ENCODE peak calls at places on chromosomes 13 and 19, in five cellular contexts. S is breast epithelium; V is AG04450; R is CD4-positive, CD25-positive, alpha-beta regulatory T cell; C is fibroblast of mammary gland. X is an unnamed sample.

GRCh38 chr19:30367001-30367400 is 5.2 kb upstream of the ZNF536 start:
- DNase-seq in V (no peak), S (no peak), C (no peak), R (no peak), X (no peak)

GRCh38 chr19:52637718-52638585 is at the start of gene ZNF83:
- DNase-seq in V (peak), S (peak), R (peak), C (peak), X (peak)

GRCh38 chr19:8452446-8453123 is 7.8 kb downstream of the HNRNPM start:
- DNase-seq in V (no peak), S (no peak), R (no peak), C (no peak), X (no peak)

GRCh38 chr13:65787087-65787486 is 1443.0 kb downstream of the PCDH9 start:
- DNase-seq in C (peak), S (no peak), R (no peak), V (no peak), X (no peak)

GRCh38 chr13:48437381-48437780 is 24.5 kb upstream of the LPAR6 start:
- DNase-seq in V (no peak), C (peak), S (no peak), R (no peak), X (no peak)

GRCh38 chr13:111658150-111659100 is 338.0 kb downstream of the TEX29 start:
- DNase-seq in R (no peak), C (no peak), V (no peak), S (no peak), X (no peak)

GRCh38 chr13:113410472-113411201 is 42.7 kb downstream of the ADPRHL1 start:
- DNase-seq in S (no peak), R (no peak), C (peak), V (peak), X (no peak)

GRCh38 chr19:53942001-53942786 is 20.5 kb upstream of the CACNG8 start:
- DNase-seq in C (peak), V (no peak), R (no peak), S (no peak), X (no peak)

GRCh38 chr13:109773276-109773675 is 13.1 kb downstream of the IRS2 start:
- DNase-seq in R (no peak), C (peak), V (no peak), S (no peak), X (no peak)

GRCh38 chr13:20191902-20192469 is 752 bp downstream of the GJB2 start:
- DNase-seq in C (peak), R (no peak), V (no peak), S (no peak), X (no peak)

GRCh38 chr13:110820311-110820710 is 94.6 kb downstream of the ANKRD10 start:
- DNase-seq in S (no peak), V (no peak), R (no peak), C (no peak), X (peak)

GRCh38 chr19:45528149-45528743 is 21.0 kb downstream of the VASP start:
- DNase-seq in V (no peak), C (peak), R (no peak), S (peak), X (no peak)

GRCh38 chr19:12217332-12217731 is 54.4 kb downstream of the ZNF136 start:
- DNase-seq in C (no peak), S (no peak), R (no peak), V (no peak), X (no peak)

GRCh38 chr19:33794578-33795369 is 1.9 kb upstream of the KCTD15 start:
- DNase-seq in C (peak), V (no peak), S (no peak), R (no peak), X (no peak)

GRCh38 chr19:54035215-54036178 is 28.2 kb downstream of the VSTM1 start:
- DNase-seq in C (peak), V (peak), R (no peak), S (no peak), X (no peak)

GRCh38 chr13:114124921-114125320 is 7.5 kb downstream of the RASA3 start:
- DNase-seq in R (peak), S (no peak), V (peak), C (peak), X (peak)

GRCh38 chr13:79862515-79862914 is 381.6 kb downstream of the NDFIP2 start:
- DNase-seq in S (no peak), R (no peak), V (no peak), C (no peak), X (no peak)

GRCh38 chr19:7971553-7972520 is 28.4 kb upstream of the TIMM44 start:
- DNase-seq in R (no peak), V (no peak), C (no peak), S (no peak), X (no peak)

GRCh38 chr13:40619479-40619814 is 47.0 kb downstream of the FOXO1 start:
- DNase-seq in S (no peak), R (no peak), V (no peak), C (no peak), X (no peak)

GRCh38 chr19:12034196-12034595 is 1.3 kb downstream of the ZNF433 start:
- DNase-seq in V (no peak), C (no peak), S (no peak), R (no peak), X (no peak)

GRCh38 chr19:23401086-23401485 is 5.8 kb upstream of the ZNF91 start:
- DNase-seq in R (no peak), V (no peak), C (no peak), S (no peak), X (no peak)

GRCh38 chr13:91359071-91359470 is 11.6 kb downstream of the MIR17HG start:
- DNase-seq in V (no peak), R (no peak), S (no peak), C (no peak), X (no peak)

GRCh38 chr13:94198666-94199065 is 280.8 kb downstream of the DCT start:
- DNase-seq in R (no peak), C (no peak), S (no peak), V (no peak), X (no peak)

GRCh38 chr19:46147791-46148288 is at the start of gene IGFL2:
- DNase-seq in V (no peak), R (no peak), S (no peak), C (peak), X (no peak)

GRCh38 chr13:100138859-100139491 is 50.1 kb downstream of the PCCA start:
- DNase-seq in R (no peak), S (no peak), C (no peak), V (no peak), X (no peak)

GRCh38 chr19:6693056-6693471 is 23.1 kb upstream of the TNFSF14 start:
- DNase-seq in C (no peak), S (no peak), V (no peak), R (no peak), X (no peak)

GRCh38 chr19:38924383-38924782 is 6.2 kb downstream of the SARS2 start:
- DNase-seq in V (no peak), R (no peak), C (no peak), S (no peak), X (no peak)

GRCh38 chr19:53432088-53432661 is 391 bp downstream of the ZNF761 start:
- DNase-seq in S (no peak), C (peak), V (no peak), R (no peak), X (no peak)

GRCh38 chr13:109336730-109337129 is 449.7 kb downstream of the IRS2 start:
- DNase-seq in C (peak), R (no peak), S (no peak), V (no peak), X (no peak)

GRCh38 chr19:30391554-30392551 is 19.7 kb downstream of the ZNF536 start:
- DNase-seq in V (no peak), R (no peak), S (no peak), C (no peak), X (no peak)

GRCh38 chr19:13926715-13927114 is 11.5 kb downstream of the PODNL1 start:
- DNase-seq in S (no peak), R (no peak), V (no peak), C (no peak), X (no peak)

GRCh38 chr19:342801-343421 is 1.7 kb downstream of the MIER2 start:
- DNase-seq in V (peak), R (no peak), C (peak), S (no peak), X (no peak)
- H3K4me3 ChIP-seq in V (peak), R (no peak), C (peak), S (peak), X (peak)

DNA sequence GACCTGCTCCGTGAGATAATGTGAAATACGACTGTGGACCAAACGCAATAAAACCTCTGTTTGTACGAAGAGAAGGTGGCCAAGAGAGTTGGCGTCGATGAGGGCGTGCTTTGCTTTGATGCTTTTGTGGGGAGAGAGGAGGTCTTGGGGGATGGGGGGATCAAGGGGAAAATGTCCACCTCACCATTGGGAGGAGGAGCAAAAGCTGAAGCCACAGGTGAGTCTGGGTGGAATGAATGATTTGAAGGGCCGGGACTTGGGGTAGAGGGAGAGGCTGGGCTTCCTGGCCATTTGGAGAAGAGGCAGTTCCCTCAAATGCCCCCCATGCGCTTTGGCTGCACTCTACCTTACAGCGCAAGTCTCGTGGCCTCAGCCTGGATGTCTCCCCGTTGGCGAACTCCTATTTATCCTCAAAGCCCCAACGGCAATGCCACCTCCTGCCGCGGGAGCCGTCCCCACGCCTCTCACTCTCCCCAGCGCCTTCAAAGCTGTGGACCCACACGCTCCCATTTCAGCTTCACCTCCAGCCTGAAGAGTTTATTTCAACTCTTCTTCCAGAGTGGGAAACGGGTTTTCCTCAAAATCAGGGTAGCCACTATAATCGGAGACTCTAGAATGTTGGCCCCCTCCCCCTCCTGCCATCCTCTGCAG is 787 bp upstream of the ABCA7 start:
- DNase-seq in R (no peak), C (no peak), V (no peak), S (no peak), X (no peak)
- H3K4me3 ChIP-seq in R (peak), C (peak), V (no peak), S (peak), X (peak)

GRCh38 chr19:10620786-10621185 is 4.6 kb upstream of the SLC44A2 start:
- DNase-seq in V (no peak), R (no peak), C (no peak), S (no peak), X (no peak)

GRCh38 chr19:10621966-10622365 is 3.4 kb upstream of the SLC44A2 start:
- DNase-seq in S (no peak), C (no peak), V (no peak), R (no peak), X (no peak)

GRCh38 chr19:10618846-10619245 is 6.5 kb upstream of the SLC44A2 start:
- DNase-seq in S (no peak), V (no peak), C (no peak), R (no peak), X (no peak)

GRCh38 chr19:10615429-10616023 is 9.8 kb upstream of the SLC44A2 start:
- DNase-seq in S (no peak), C (no peak), R (no peak), V (no peak), X (no peak)

GRCh38 chr19:10617409-10618121 is 7.8 kb upstream of the SLC44A2 start:
- DNase-seq in C (peak), V (peak), S (peak), R (no peak), X (no peak)
- H3K4me3 ChIP-seq in C (no peak), V (no peak), S (peak), R (no peak), X (no peak)

GRCh38 chr19:15129856-15130580 is 22.8 kb downstream of the SYDE1 start:
- DNase-seq in S (peak), C (no peak), R (no peak), V (no peak), X (peak)
- H3K4me3 ChIP-seq in S (no peak), C (no peak), R (peak), V (no peak), X (no peak)

X was measured in Jurkat, Clone E6-1.